ENCODE peak calls at places on chromosomes 16 and 17, in ten cellular contexts. R is OCI-LY7, I is SK-N-SH, W is AG04450, Z is esophagus muscularis mucosa, U is SJSA1, O is prostate gland, D is uterus, C is Panc1, E is lower lobe of right lung. V is an unnamed sample.

GRCh38 chr16:69013991-69014390 is 91.5 kb upstream of the HAS3 start:
- DNase-seq in R (no peak), I (no peak), W (no peak), Z (no peak), U (no peak), O (no peak), D (no peak), C (no peak), E (no peak), V (no peak)

GRCh38 chr17:34615326-34615725 is 35.9 kb downstream of the TMEM132E start:
- DNase-seq in R (no peak), I (no peak), W (no peak), Z (no peak), U (no peak), O (no peak), D (no peak), C (no peak), E (no peak), V (no peak)

GRCh38 chr16:2869502-2870064 is 11.6 kb upstream of the PRSS22 start:
- DNase-seq in R (no peak), I (no peak), W (no peak), Z (no peak), U (no peak), O (no peak), D (no peak), C (no peak), E (no peak), V (no peak)

GRCh38 chr17:66548158-66548557 is 245.7 kb downstream of the PRKCA start:
- DNase-seq in R (no peak), I (no peak), W (no peak), Z (no peak), U (no peak), O (no peak), D (no peak), C (no peak), E (no peak), V (peak; percentile 76)

GRCh38 chr16:54351171-54351570 is 64.6 kb upstream of the IRX3 start:
- DNase-seq in R (no peak), I (no peak), W (no peak), Z (no peak), U (no peak), O (no peak), D (no peak), C (no peak), E (no peak), V (no peak)

GRCh38 chr17:46948544-46948943 is 25.6 kb downstream of the GOSR2 start:
- DNase-seq in R (no peak), I (no peak), W (no peak), Z (no peak), U (peak; percentile 22), O (no peak), D (no peak), C (no peak), E (no peak), V (no peak)

GRCh38 chr16:57863434-57864160 is 61.3 kb upstream of the KIFC3 start:
- DNase-seq in R (no peak), I (peak; percentile 56), W (peak; percentile 45), Z (no peak), U (peak; percentile 71), O (peak; percentile 63), D (peak; percentile 69), C (peak; percentile 42), E (peak; percentile 60), V (no peak)

GRCh38 chr16:15782573-15783365 is 74.1 kb downstream of the MYH11 start:
- DNase-seq in R (no peak), I (peak; percentile 22), W (no peak), Z (no peak), U (no peak), O (no peak), D (no peak), C (no peak), E (no peak), V (no peak)

GRCh38 chr17:50551884-50552283 is 4.9 kb downstream of the SPATA20 start:
- DNase-seq in R (no peak), I (no peak), W (no peak), Z (no peak), U (no peak), O (no peak), D (no peak), C (no peak), E (no peak), V (no peak)

GRCh38 chr17:50549969-50550368 is 3.0 kb downstream of the SPATA20 start:
- DNase-seq in R (no peak), I (no peak), W (no peak), Z (no peak), U (no peak), O (no peak), D (no peak), C (no peak), E (no peak), V (no peak)

GRCh38 chr17:50551433-50551815 is 4.5 kb downstream of the SPATA20 start:
- DNase-seq in R (no peak), I (no peak), W (no peak), Z (no peak), U (no peak), O (no peak), D (no peak), C (no peak), E (no peak), V (no peak)

GRCh38 chr17:50549256-50549941 is 2.4 kb downstream of the SPATA20 start:
- DNase-seq in R (no peak), I (no peak), W (no peak), Z (no peak), U (no peak), O (no peak), D (no peak), C (no peak), E (no peak), V (no peak)

DNA sequence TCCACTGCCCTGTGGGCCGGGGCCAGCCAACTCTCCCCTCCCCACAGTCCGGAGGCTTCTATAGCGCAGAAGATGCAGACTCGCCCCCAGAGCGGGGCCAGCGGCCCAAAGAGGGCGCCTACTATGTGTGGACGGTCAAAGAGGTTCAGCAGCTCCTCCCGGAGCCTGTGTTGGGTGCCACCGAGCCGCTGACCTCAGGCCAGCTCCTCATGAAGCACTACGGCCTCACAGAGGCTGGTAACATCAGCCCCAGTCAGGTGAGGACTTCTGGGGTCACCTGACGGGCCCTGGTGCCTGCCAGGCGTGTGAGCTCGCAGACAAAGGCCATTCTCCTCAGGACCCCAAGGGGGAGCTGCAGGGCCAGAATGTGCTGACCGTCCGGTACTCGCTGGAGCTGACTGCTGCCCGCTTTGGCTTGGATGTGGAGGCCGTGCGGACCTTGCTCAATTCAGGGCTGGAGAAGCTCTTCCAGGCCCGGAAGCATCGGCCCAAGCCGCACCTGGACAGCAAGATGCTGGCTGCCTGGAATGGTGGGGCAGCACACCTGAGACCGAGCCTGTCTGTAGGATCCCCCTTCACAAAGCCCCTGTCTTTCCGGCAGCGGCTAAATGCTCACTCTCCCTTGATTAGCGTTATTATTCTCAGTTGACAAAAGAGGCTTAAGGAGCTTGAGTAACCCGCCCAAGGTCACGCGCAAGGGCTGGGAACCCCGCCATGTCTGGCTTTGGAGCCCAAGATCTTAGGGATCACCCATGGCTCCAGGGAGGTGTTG is 3.9 kb downstream of the SPATA20 start:
- DNase-seq in R (peak; percentile 44), I (peak; percentile 95), W (peak; percentile 73), Z (no peak), U (peak; percentile 78), O (peak; percentile 72), D (peak; percentile 87), C (no peak), E (peak; percentile 85), V (no peak)
- H3K9me3 ChIP-seq in R (no peaks in the 10 kb centered on the region), I (no peaks in the 10 kb centered on the region), W (no peaks in the 10 kb centered on the region), Z (no peaks in the 10 kb centered on the region), U (no peaks in the 10 kb centered on the region), O (no peaks in the 10 kb centered on the region), D (no peaks in the 10 kb centered on the region), C (no peaks in the 10 kb centered on the region), E (no peaks in the 10 kb centered on the region), V (no peaks in the 10 kb centered on the region)

GRCh38 chr17:58595194-58595792 is 80.9 kb upstream of the MTMR4 start:
- DNase-seq in R (peak; percentile 10), I (no peak), W (no peak), Z (no peak), U (no peak), O (no peak), D (no peak), C (no peak), E (no peak), V (no peak)

GRCh38 chr17:58590377-58590776 is 75.9 kb upstream of the MTMR4 start:
- DNase-seq in R (no peak), I (no peak), W (no peak), Z (no peak), U (no peak), O (no peak), D (no peak), C (no peak), E (no peak), V (no peak)

GRCh38 chr17:58593121-58593520 is 78.7 kb upstream of the MTMR4 start:
- DNase-seq in R (no peak), I (no peak), W (no peak), Z (no peak), U (no peak), O (no peak), D (no peak), C (no peak), E (no peak), V (no peak)

GRCh38 chr17:58587713-58588117 is 73.3 kb upstream of the MTMR4 start:
- DNase-seq in R (peak; percentile 73), I (peak; percentile 88), W (no peak), Z (no peak), U (peak; percentile 56), O (peak; percentile 32), D (peak; percentile 36), C (peak; percentile 41), E (peak; percentile 61), V (peak; percentile 43)

DNA sequence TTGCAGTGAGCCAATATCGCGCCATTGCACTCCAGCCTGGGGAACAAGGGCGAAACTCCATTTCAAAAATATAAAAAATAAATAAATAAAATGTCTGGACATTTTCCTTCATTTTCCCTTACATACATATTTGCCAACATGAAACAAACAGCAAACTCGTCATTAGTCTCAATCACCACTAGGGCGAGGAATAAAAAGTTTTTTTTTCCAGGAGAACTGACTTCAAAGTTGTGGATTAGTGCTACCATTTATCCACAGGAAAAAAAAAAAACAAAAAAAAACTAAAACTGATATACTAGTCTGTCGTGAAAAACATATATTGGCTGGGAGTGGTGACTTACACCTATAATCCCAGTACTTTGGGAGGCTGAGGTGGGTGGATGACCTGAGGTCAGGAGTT is 77.0 kb upstream of the MTMR4 start:
- DNase-seq in R (no peak), I (no peak), W (no peak), Z (no peak), U (no peak), O (no peak), D (no peak), C (no peak), E (no peak), V (no peak)
- H3K27ac ChIP-seq in R (no peak overlapping the region), I (no peak overlapping the region), W (no peak overlapping the region), Z (no peak overlapping the region), U (no peak overlapping the region), O (no peak overlapping the region), D (no peak overlapping the region), C (no peak overlapping the region), E (no peak overlapping the region), V (no peak overlapping the region)

DNA sequence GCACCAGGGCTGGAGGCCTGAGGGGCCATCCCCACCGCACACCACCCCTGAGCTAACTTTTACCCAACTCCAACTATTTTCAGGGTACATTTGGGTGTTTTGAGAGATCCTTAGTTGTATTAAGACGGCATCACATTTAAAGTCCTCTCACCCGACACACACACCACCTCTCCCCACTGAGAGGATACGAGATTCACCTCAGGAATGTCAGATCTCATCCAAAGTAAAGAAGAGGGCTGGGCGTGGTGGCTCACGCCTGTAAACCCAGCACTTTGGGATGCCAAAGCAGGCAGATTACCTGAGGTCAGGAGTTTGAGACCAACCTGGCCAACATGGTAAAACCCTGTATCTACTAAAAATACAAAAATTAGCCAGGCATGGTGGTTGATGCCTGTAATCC is 88.4 kb downstream of the RBFOX3 start:
- DNase-seq in R (no peak), I (no peak), W (no peak), Z (no peak), U (no peak), O (no peak), D (no peak), C (no peak), E (no peak), V (no peak)
- H3K9me3 ChIP-seq in R (no peaks in the 10 kb centered on the region), I (no peaks in the 10 kb centered on the region), W (no peaks in the 10 kb centered on the region), Z (no peaks in the 10 kb centered on the region), U (no peaks in the 10 kb centered on the region), O (no peaks in the 10 kb centered on the region), D (no peaks in the 10 kb centered on the region), C (no peaks in the 10 kb centered on the region), E (no peaks in the 10 kb centered on the region), V (no peaks in the 10 kb centered on the region)

GRCh38 chr17:6361733-6362132 is 73.2 kb downstream of the AIPL1 start:
- DNase-seq in R (peak; percentile 16), I (peak; percentile 42), W (no peak), Z (peak; percentile 60), U (no peak), O (no peak), D (no peak), C (no peak), E (no peak), V (no peak)
- H3K27ac ChIP-seq in R (no peak overlapping the region), I (no peak overlapping the region), W (no peak overlapping the region), Z (no peak overlapping the region), U (no peak overlapping the region), O (no peak overlapping the region), D (no peak overlapping the region), C (no peak overlapping the region), E (no peak overlapping the region), V (no peak overlapping the region)

V was measured in CD4-positive, CD25-positive, alpha-beta regulatory T cell.